ENCODE peak calls at places on chromosome 14, in four cellular contexts. B is cerebellar cortex; M is activated CD4-positive, alpha-beta T cell treated with anti-CD3 and anti-CD28 coated beads, Interleukin-2, amount 50 U/mL, for 1 hour; J is HS-27A. V is an unnamed sample.

GRCh38 chr14:21309956-21310355 is 30.1 kb downstream of the RPGRIP1 start:
- DNase-seq in M (no peak), B (no peak), J (no peak), V (no peak)

GRCh38 chr14:99515301-99516155 is 34.3 kb downstream of the CCNK start:
- DNase-seq in J (no peak), B (no peak), M (no peak), V (no peak)

GRCh38 chr14:44453433-44454171 is 53.5 kb downstream of the FSCB start:
- DNase-seq in J (no peak), M (no peak), B (no peak), V (no peak)

GRCh38 chr14:59981564-59981963 is 61.6 kb downstream of the LRRC9 start:
- DNase-seq in J (no peak), M (no peak), B (no peak), V (no peak)

GRCh38 chr14:101134161-101134631 is 230.7 kb upstream of the RTL1 start:
- DNase-seq in B (no peak), J (no peak), M (no peak), V (no peak)

GRCh38 chr14:102424923-102425322 is 62.2 kb downstream of the TECPR2 start:
- DNase-seq in M (no peak), J (no peak), B (no peak), V (no peak)

GRCh38 chr14:92797935-92798653 is 4.0 kb downstream of the GOLGA5 start:
- DNase-seq in M (no peak), B (no peak), J (no peak), V (no peak)

GRCh38 chr14:38138581-38139138 is 69.0 kb upstream of the SSTR1 start:
- DNase-seq in B (no peak), J (no peak), M (no peak), V (no peak)

GRCh38 chr14:81516941-81517797 is 16.5 kb downstream of the SEL1L start:
- DNase-seq in J (no peak), B (no peak), M (no peak), V (no peak)

GRCh38 chr14:22770481-22771187 is 4.1 kb downstream of the OXA1L start:
- DNase-seq in B (no peak), M (no peak), J (no peak), V (no peak)

GRCh38 chr14:21668377-21668776 is 5.2 kb downstream of the OR4E1 start:
- DNase-seq in J (peak), M (no peak), B (no peak), V (no peak)

GRCh38 chr14:89293349-89293916 is 123.6 kb downstream of the FOXN3 start:
- DNase-seq in B (no peak), M (no peak), J (no peak), V (no peak)

GRCh38 chr14:71190691-71191090 is 283.4 kb downstream of the PCNX1 start:
- DNase-seq in J (no peak), B (no peak), M (no peak), V (no peak)

GRCh38 chr14:105067140-105067968 is 2.1 kb upstream of the GPR132 start:
- DNase-seq in B (no peak), M (peak), J (no peak), V (no peak)

GRCh38 chr14:40989260-40989659 is 617.4 kb upstream of the LRFN5 start:
- DNase-seq in J (no peak), B (no peak), M (no peak), V (no peak)

GRCh38 chr14:76011959-76012802 is 26.6 kb downstream of the IFT43 start:
- DNase-seq in B (no peak), J (no peak), M (no peak), V (no peak)

GRCh38 chr14:37464192-37464858 is 130.7 kb downstream of the FOXA1 start:
- DNase-seq in B (no peak), J (no peak), M (no peak), V (no peak)

V was measured in T1000.